ENCODE peak calls at places on chromosome 14, in seven cellular contexts. U is left ventricle myocardium inferior; Q is effector memory CD4-positive, alpha-beta T cell; E is right atrium auricular region; B is colonic mucosa; V is A549; S is ovary. N is an unnamed sample. For H3K4me1 and H3K9me3, the result is how much of the 10 kb centered on the place peaks cover.

GRCh38 chr14:77025744-77026165 is 2.8 kb downstream of the IRF2BPL start:
- DNase-seq in U (peak), Q (no peak), E (no peak), B (no peak), V (peak), S (peak), N (no peak)

GRCh38 chr14:42027271-42027670 is 420.6 kb downstream of the LRFN5 start:
- DNase-seq in U (no peak), Q (no peak), E (no peak), B (no peak), V (no peak), S (no peak), N (no peak)

GRCh38 chr14:96090441-96091148 is 51.4 kb downstream of the C14orf132 start:
- DNase-seq in U (peak), Q (no peak), E (no peak), B (peak), V (no peak), S (peak), N (peak)

GRCh38 chr14:54567634-54568561 is 970 bp downstream of the SAMD4A start:
- DNase-seq in U (peak), Q (peak), E (no peak), B (peak), V (peak), S (peak), N (peak)

GRCh38 chr14:45716506-45716905 is 463.5 kb upstream of the MIS18BP1 start:
- DNase-seq in U (no peak), Q (no peak), E (no peak), B (no peak), V (peak), S (no peak), N (no peak)

GRCh38 chr14:61334197-61334701 is 12.9 kb downstream of the PRKCH start:
- DNase-seq in U (no peak), Q (no peak), E (no peak), B (no peak), V (no peak), S (no peak), N (no peak)

GRCh38 chr14:42079911-42080310 is 473.2 kb downstream of the LRFN5 start:
- DNase-seq in U (no peak), Q (no peak), E (no peak), B (no peak), V (no peak), S (no peak), N (no peak)

GRCh38 chr14:67619446-67620216 is at the start of gene ARG2:
- DNase-seq in U (peak), Q (peak), E (peak), B (peak), V (peak), S (peak), N (peak)

GRCh38 chr14:66228267-66228970 is 257.8 kb upstream of the CCDC196 start:
- DNase-seq in U (no peak), Q (no peak), E (no peak), B (no peak), V (peak), S (no peak), N (no peak)

GRCh38 chr14:58979325-58979724 is 209.1 kb upstream of the DAAM1 start:
- DNase-seq in U (peak), Q (no peak), E (no peak), B (no peak), V (no peak), S (no peak), N (no peak)

GRCh38 chr14:75877292-75877691 is 104.5 kb downstream of the TGFB3 start:
- DNase-seq in U (no peak), Q (no peak), E (no peak), B (no peak), V (no peak), S (no peak), N (no peak)

GRCh38 chr14:64938972-64939816 is 3.4 kb downstream of the GPX2 start:
- DNase-seq in U (no peak), Q (no peak), E (no peak), B (peak), V (no peak), S (no peak), N (no peak)

GRCh38 chr14:52131640-52132320 is 62.9 kb upstream of the NID2 start:
- DNase-seq in U (peak), Q (no peak), E (peak), B (peak), V (peak), S (peak), N (peak)

GRCh38 chr14:71021347-71022014 is 114.2 kb downstream of the PCNX1 start:
- DNase-seq in U (no peak), Q (no peak), E (no peak), B (no peak), V (peak), S (no peak), N (no peak)

GRCh38 chr14:101598159-101598558 is 36.9 kb downstream of the DIO3 start:
- DNase-seq in U (peak), Q (no peak), E (peak), B (peak), V (no peak), S (no peak), N (peak)

GRCh38 chr14:55807059-55807499 is 227.1 kb downstream of the KTN1 start:
- DNase-seq in U (peak), Q (peak), E (peak), B (peak), V (peak), S (peak), N (peak)

GRCh38 chr14:92348154-92348553 is 25.2 kb downstream of the SLC24A4 start:
- DNase-seq in U (no peak), Q (no peak), E (no peak), B (peak), V (peak), S (no peak), N (no peak)

GRCh38 chr14:58638231-58639205 is 756 bp downstream of the DACT1 start:
- DNase-seq in U (peak), Q (no peak), E (no peak), B (peak), V (peak), S (peak), N (peak)

GRCh38 chr14:90621205-90621600 is 195.0 kb downstream of the TTC7B start:
- DNase-seq in U (no peak), Q (no peak), E (no peak), B (no peak), V (no peak), S (no peak), N (no peak)

GRCh38 chr14:34713681-34714319 is 593 bp downstream of the CFL2 start:
- DNase-seq in U (peak), Q (no peak), E (peak), B (peak), V (peak), S (peak), N (peak)

GRCh38 chr14:50830044-50830931 is 674 bp downstream of the NIN start:
- DNase-seq in U (peak), Q (peak), E (peak), B (peak), V (peak), S (peak), N (peak)

GRCh38 chr14:50831704-50832130 is 755 bp upstream of the NIN start:
- DNase-seq in U (no peak), Q (no peak), E (no peak), B (no peak), V (peak), S (no peak), N (no peak)

GRCh38 chr14:50828738-50829471 is 2.1 kb downstream of the NIN start:
- DNase-seq in U (no peak), Q (no peak), E (no peak), B (no peak), V (no peak), S (no peak), N (no peak)

GRCh38 chr14:50830932-50831703 is at the start of gene NIN:
- DNase-seq in U (peak), Q (peak), E (peak), B (peak), V (peak), S (peak), N (peak)

DNA sequence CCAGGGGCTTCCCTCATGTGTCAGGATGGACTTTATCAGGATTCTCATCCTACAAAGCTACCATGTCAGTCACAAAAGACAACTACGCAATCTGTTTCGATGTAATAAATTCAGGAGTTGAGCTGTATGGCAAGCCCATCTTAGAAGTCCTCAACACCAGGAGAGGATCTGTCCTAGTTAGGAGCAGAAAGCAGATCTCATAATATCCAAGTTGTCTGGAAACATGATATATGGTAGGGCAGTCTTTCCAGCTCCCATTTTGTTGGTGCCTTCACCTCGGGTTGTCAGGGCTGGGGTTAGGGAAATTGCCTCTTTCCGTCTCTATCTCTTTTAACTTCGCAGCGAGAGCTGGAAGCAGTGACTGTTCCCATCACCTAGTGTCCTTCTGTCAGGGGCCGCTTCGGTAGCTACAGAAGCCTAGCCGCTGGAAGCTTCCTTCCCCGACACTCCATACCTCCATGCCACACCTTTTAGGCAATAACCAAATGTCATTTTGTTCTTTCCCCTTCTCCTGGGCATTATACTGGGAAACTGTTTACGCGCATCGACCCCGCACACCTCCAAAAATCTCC is 1.4 kb downstream of the NIN start:
- DNase-seq in U (no peak), Q (no peak), E (no peak), B (no peak), V (no peak), S (no peak), N (no peak)
- H3K4me1 ChIP-seq in U (under half), Q (under half), E (under half), B (under half), V (under half), S (under half), N (under half)

DNA sequence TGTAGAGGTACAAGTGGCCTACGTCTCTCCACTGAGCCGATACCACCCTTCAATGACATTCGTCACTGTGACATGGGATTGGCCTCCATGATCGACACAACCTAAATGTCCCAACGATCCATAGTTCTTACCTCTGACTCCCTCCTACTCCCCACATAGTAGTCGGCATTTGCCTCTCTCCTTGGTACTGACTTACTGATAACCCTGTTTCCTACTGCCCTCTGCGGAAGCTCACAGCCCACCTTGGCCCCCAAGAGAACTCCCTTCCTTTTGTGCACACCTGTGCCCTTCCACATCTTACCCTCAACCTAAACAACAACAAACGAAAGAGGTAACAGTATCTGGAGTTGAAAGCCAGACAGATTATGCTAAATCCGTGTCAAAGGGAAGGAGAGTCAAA is 23.9 kb downstream of the VSX2 start:
- DNase-seq in U (no peak), Q (no peak), E (no peak), B (no peak), V (no peak), S (no peak), N (no peak)
- H3K4me3 ChIP-seq in U (no peak), Q (no peak), E (no peak), B (no peak), V (no peak), S (no peak), N (no peak)

GRCh38 chr14:28381656-28382055 is 384.9 kb upstream of the FOXG1 start:
- DNase-seq in U (no peak), Q (no peak), E (no peak), B (no peak), V (peak), S (no peak), N (no peak)
- H3K9me3 ChIP-seq in U (under half), Q (under half), E (under half), B (under half), V (under half), S (under half), N (under half)

GRCh38 chr14:21258194-21258888 is 10.9 kb downstream of the HNRNPC start:
- DNase-seq in U (no peak), Q (no peak), E (no peak), B (no peak), V (no peak), S (no peak), N (no peak)
- H3K4me1 ChIP-seq in U (half or more), Q (half or more), E (under half), B (under half), V (half or more), S (under half), N (under half)

DNA sequence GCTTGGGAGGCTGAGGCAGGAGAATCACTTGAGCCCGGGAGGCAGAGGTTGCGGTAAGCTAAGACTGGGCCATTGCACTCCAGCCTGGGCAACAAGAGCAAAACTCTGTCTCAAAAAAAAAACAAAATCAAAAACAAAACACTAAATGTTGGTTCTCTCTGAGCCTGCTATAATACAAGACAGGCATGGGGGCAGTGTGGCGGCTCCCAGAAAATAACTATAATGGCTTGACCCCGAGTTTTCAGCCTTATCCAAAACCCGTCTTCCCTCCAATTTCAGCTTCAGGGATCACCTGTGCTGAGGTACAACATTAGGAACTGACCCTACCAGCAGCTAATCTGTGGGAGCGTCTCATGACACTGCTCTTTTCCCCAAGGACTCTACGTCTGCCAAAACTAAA is 862 bp downstream of the SLC7A7 start:
- DNase-seq in U (no peak), Q (no peak), E (no peak), B (no peak), V (no peak), S (no peak), N (no peak)
- H3K4me3 ChIP-seq in U (peak), Q (no peak), E (no peak), B (no peak), V (peak), S (no peak), N (no peak)

GRCh38 chr14:105940534-105941225 is 414.3 kb downstream of the TMEM121 start:
- DNase-seq in U (no peak), Q (no peak), E (peak), B (peak), V (no peak), S (no peak), N (no peak)
- H3K9me3 ChIP-seq in U (under half), Q (under half), E (under half), B (under half), V (under half), S (under half), N (under half)

GRCh38 chr14:39267592-39268112 is 33.9 kb downstream of the MIA2 start:
- DNase-seq in U (no peak), Q (no peak), E (no peak), B (no peak), V (no peak), S (no peak), N (no peak)

GRCh38 chr14:39266871-39267591 is 33.3 kb downstream of the MIA2 start:
- DNase-seq in U (peak), Q (peak), E (peak), B (peak), V (peak), S (peak), N (peak)

GRCh38 chr14:39265741-39266588 is 32.2 kb downstream of the MIA2 start:
- DNase-seq in U (peak), Q (no peak), E (peak), B (no peak), V (no peak), S (no peak), N (no peak)

GRCh38 chr14:39266589-39266870 is 32.8 kb downstream of the MIA2 start:
- DNase-seq in U (no peak), Q (no peak), E (no peak), B (peak), V (peak), S (peak), N (peak)

DNA sequence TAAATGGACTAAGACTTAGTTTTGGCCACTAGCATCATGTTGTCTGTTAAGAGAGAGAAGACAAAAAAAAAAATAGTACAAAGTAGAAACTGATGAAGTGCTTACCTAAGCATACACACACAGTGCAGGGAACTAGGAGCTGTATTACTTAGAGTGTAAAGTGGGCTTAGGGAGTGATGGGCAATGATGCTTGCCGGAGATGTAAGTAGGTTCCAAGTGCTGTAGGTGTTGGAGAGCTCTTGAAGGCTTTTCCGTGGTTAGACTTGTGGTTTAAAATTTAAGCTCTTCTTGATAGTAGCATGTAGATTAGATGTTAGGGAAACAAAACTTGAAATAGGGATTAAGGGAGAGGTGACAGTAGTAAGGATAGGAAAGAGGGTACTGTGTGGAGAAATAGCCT is 34.7 kb downstream of the MIA2 start:
- DNase-seq in U (no peak), Q (no peak), E (no peak), B (no peak), V (peak), S (no peak), N (no peak)
- H3K4me1 ChIP-seq in U (under half), Q (under half), E (under half), B (under half), V (under half), S (under half), N (under half)

DNA sequence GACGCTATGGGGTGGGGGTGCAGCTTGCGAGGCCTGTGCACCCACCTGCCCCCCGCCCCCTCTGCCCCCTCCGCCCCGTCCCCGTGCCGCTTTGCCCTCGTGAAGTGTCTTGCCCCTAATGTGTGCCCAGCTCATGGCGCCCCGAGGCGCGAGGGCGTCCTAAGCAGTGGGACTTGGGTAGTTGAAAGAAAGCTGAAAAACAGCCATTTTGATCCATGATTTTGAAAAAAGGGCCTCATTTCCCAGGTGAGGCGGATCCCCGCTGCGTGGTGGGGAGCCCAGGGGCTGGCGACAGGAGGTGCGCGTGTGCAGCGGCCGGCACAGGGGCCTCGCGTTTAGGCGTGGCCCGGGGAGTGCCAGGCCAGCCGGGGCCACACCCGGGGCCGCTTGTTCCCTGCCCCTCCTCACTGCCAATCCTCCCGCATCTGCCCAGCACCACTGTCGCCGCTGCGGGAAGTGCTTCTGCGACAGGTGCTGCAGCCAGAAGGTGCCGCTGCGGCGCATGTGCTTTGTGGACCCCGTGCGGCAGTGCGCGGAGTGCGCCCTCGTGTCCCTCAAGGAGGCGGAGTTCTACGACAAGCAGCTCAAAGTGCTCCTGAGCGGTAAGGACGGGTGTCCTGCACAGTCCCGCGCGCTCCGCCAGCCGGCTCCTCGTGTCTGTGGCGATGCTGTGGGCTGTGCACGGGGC is 11.8 kb downstream of the ZFYVE21 start:
- DNase-seq in U (no peak), Q (no peak), E (no peak), B (peak), V (no peak), S (peak), N (peak)
- H3K4me3 ChIP-seq in U (no peak), Q (no peak), E (no peak), B (no peak), V (no peak), S (no peak), N (no peak)